ENCODE peak calls at places on chromosomes 4 and X, in ten cellular contexts. R is stomach; E is neural progenitor cell; Q is uterus; N is right cardiac atrium; X is effector memory CD4-positive, alpha-beta T cell; F is heart right ventricle; D is ascending aorta; G is breast epithelium; T is tibial artery. K is an unnamed sample.
A peak's percentile ranks its signal among the peaks of the same experiment; 100 is the strongest.

GRCh38 chrX:12390301-12390700 is 252.0 kb downstream of the FRMPD4 start:
- DNase-seq in E (no peak), R (no peak), G (no peak), T (no peak), F (no peak), D (no peak), X (no peak), Q (no peak), N (no peak), K (no peak)

GRCh38 chrX:50147972-50148371 is 52.8 kb downstream of the AKAP4 start:
- DNase-seq in X (no peak), Q (no peak), D (no peak), G (no peak), R (no peak), E (no peak), N (no peak), F (no peak), T (no peak), K (no peak)

GRCh38 chr4:116618638-116619037 is 466.7 kb downstream of the TRAM1L1 start:
- DNase-seq in N (no peak), R (no peak), X (no peak), T (no peak), Q (no peak), G (no peak), D (no peak), E (no peak), F (no peak), K (no peak)

GRCh38 chr4:110197421-110198398 is 705 bp downstream of the ELOVL6 start:
- DNase-seq in N (peak; percentile 68), Q (peak; percentile 31), G (no peak), T (peak; percentile 24), R (no peak), D (peak; percentile 63), X (no peak), F (peak; percentile 27), E (peak; percentile 58), K (peak; percentile 48)

GRCh38 chr4:21090098-21090666 is 389.9 kb downstream of the PACRGL start:
- DNase-seq in F (no peak), N (no peak), X (no peak), D (no peak), G (no peak), R (no peak), Q (no peak), E (no peak), T (no peak), K (no peak)

GRCh38 chr4:122914292-122914904 is 8.0 kb downstream of the NUDT6 start:
- DNase-seq in T (no peak), X (no peak), Q (no peak), D (no peak), R (no peak), E (no peak), F (no peak), G (no peak), N (no peak), K (no peak)

GRCh38 chr4:183738961-183739360 is 79.9 kb downstream of the TRAPPC11 start:
- DNase-seq in R (no peak), Q (no peak), X (no peak), F (no peak), T (no peak), N (no peak), E (no peak), D (no peak), G (no peak), K (no peak)

GRCh38 chr4:161356351-161356750 is 807.4 kb downstream of the FSTL5 start:
- DNase-seq in T (no peak), F (no peak), N (no peak), G (no peak), E (no peak), D (no peak), X (no peak), Q (no peak), R (no peak), K (no peak)

GRCh38 chrX:18758166-18758932 is 50.9 kb downstream of the PPEF1 start:
- DNase-seq in N (no peak), T (no peak), F (no peak), R (no peak), Q (no peak), D (no peak), X (no peak), G (no peak), E (peak; percentile 4), K (no peak)

GRCh38 chr4:118968006-118968405 is 79.4 kb downstream of the SYNPO2 start:
- DNase-seq in G (no peak), F (no peak), N (peak; percentile 47), Q (peak; percentile 68), D (peak; percentile 81), T (peak; percentile 84), E (peak; percentile 18), X (no peak), R (peak; percentile 57), K (peak; percentile 44)

GRCh38 chr4:118967393-118967792 is 78.7 kb downstream of the SYNPO2 start:
- DNase-seq in N (no peak), X (no peak), Q (peak; percentile 43), G (no peak), E (no peak), R (no peak), D (no peak), T (peak; percentile 49), F (no peak), K (no peak)

GRCh38 chr4:118969359-118969758 is 80.7 kb downstream of the SYNPO2 start:
- DNase-seq in X (no peak), F (peak; percentile 21), G (no peak), Q (peak; percentile 86), E (peak; percentile 44), N (peak; percentile 64), D (peak; percentile 87), T (peak; percentile 84), R (peak; percentile 36), K (peak; percentile 54)

GRCh38 chr4:118972167-118972566 is 83.5 kb downstream of the SYNPO2 start:
- DNase-seq in R (no peak), X (no peak), Q (no peak), N (no peak), D (no peak), E (peak; percentile 15), T (no peak), F (no peak), G (no peak), K (no peak)

DNA sequence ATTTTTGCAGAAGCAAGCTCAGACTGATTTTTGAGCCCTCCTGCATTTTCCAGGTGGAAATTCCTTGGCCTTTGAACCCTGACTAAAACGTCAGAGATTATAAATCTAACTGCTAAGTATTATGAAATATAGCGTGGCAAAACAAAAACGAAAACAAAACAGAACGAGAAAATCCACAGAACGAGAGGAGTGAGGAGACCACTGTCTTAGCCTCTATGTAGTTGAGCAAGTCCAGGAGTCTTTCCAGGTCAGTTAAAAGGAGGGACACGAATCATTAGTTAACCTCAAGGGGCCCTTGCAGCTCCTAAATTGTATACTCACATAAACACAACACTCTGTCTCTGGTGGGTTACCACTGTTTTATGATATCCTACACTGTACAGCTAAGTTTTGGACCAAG is 80.2 kb downstream of the SYNPO2 start:
- DNase-seq in T (no peak), G (no peak), E (no peak), F (no peak), N (no peak), D (no peak), Q (no peak), R (no peak), X (no peak), K (no peak)
- H3K27ac ChIP-seq in T (peak overlapping the region; percentile 87), G (peak overlapping the region; percentile 87), E (no peak overlapping the region), F (peak overlapping the region; percentile 14), N (no peak overlapping the region), D (peak overlapping the region; percentile 84), Q (peak overlapping the region; percentile 88), R (peak overlapping the region; percentile 73), X (no peak overlapping the region), K (no peak overlapping the region)

DNA sequence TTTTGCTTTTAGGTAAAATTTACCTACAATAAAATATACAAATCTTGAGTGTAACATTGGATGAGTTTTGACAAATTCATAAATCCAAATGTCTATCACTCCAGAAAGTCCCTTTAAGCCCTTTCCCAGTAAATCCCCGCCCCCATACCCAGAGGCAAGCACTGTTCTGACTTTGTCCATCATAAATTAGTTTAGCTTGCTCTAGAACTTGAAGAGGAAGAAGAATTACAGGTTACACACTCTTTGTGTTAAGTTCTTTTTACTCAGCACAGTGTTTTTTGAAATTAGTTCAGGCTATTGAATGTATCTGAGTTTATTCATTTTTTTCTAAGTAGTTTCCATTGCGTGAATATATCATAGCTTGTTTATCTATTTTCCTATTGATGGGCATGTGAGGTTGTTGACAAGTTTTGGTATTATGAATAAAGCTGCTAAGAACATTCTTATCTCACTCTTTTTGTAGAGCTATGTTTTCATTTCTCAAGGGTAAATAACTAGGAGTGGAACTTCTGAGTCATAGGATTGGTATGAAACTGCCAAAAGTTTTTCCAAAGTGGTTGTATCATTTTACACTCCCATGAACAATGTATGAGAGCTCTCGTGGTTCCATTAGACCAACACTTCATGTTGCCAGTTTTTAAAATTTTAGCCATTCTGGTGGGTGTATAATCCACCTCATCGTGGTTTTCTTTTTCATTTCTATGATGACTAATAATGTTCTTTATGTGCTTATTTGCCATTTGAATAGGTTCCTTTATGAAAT is 22.4 kb upstream of the HPSE start:
- DNase-seq in Q (no peak), E (no peak), T (no peak), X (no peak), F (no peak), R (no peak), N (no peak), G (no peak), D (no peak), K (no peak)
- H3K27ac ChIP-seq in Q (peak overlapping the region; percentile 85), E (no peak overlapping the region), T (peak overlapping the region; percentile 47), X (no peak overlapping the region), F (no peak overlapping the region), R (peak overlapping the region; percentile 44), N (no peak overlapping the region), G (no peak overlapping the region), D (peak overlapping the region; percentile 35), K (peak overlapping the region; percentile 81)

DNA sequence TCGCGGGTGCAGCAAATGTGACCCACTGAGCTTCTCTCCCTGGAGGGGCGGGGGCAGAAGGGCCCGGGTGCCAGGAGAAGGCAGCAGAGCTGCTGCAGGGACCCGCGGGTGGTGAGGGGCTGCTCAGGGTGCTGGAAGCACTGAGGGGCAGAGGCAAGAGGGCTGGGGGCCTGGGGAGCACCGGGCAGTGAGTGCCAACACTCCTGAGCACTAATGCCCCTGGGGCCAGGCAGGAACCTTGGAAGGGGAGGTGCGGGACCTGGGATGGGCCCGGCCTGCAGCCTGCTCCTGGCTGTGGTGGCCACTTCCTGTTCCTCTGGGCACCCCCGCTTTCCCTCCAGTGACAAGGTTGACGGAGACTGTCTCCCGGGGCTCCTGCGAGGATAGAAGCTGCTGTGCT is 66.5 kb upstream of the ADRA2C start:
- DNase-seq in F (peak; percentile 3), X (no peak), G (no peak), Q (no peak), R (no peak), D (peak; percentile 50), N (peak; percentile 34), T (no peak), E (no peak), K (no peak)
- H3K27ac ChIP-seq in F (no peak overlapping the region), X (no peak overlapping the region), G (no peak overlapping the region), Q (no peak overlapping the region), R (no peak overlapping the region), D (no peak overlapping the region), N (no peak overlapping the region), T (no peak overlapping the region), E (no peak overlapping the region), K (no peak overlapping the region)

DNA sequence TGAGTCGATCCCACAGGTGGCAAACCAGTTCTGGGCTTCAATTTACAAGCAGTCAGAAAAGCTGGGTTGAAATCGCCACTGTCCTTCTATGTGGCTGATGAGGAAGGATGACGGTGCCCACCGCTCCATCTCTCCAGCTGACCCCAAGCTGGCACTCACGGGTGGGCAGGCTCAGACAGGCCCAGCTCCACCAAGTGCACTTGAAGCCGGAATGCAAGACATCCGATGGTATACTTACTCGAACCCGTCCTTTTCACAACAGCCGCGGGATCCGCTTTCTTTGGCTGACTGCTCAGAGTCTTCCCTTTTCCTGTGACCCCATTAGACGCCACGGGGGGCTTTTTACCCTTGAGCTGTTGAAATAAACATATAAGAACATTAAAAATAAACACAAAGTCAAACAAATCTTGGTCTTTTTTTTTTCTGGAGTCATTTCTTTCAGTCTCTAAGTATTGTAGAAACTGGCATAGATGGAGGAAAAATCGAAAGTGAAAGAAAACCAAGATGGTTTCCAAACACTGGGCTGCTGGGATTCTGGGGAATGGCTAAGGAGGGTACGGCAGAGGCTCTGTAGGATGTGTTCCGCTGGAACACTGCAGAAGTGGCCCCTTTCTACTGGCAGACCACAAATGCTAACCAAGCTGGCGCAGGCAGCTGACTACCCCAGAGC is 161.0 kb downstream of the AFAP1 start:
- DNase-seq in N (no peak), F (no peak), D (no peak), R (no peak), E (no peak), G (peak; percentile 46), T (no peak), Q (no peak), X (no peak), K (no peak)
- H3K27ac ChIP-seq in N (peak overlapping the region; percentile 83), F (peak overlapping the region; percentile 35), D (peak overlapping the region; percentile 45), R (peak overlapping the region; percentile 67), E (no peak overlapping the region), G (peak overlapping the region; percentile 42), T (peak overlapping the region; percentile 26), Q (peak overlapping the region; percentile 30), X (no peak overlapping the region), K (peak overlapping the region; percentile 10)